ENCODE peak calls at places on chromosome 1, in five cellular contexts. R is activated CD4-positive, alpha-beta memory T cell treated with anti-CD3 and anti-CD28 coated beads, Interleukin-2, amount 10 ng/mL, durations not matched to agents 7 days and 5 days; V is H4; N is NCI-H1694 treated with DMSO at 0.1 percent for 48 hours; A is CD4-positive, alpha-beta T cell. B is an unnamed sample.

GRCh38 chr1:27350673-27351540 is 9.1 kb downstream of the SYTL1 start:
- DNase-seq in R (no peak), V (no peak), N (no peak), A (no peak), B (no peak)

GRCh38 chr1:23651069-23651808 is 40.4 kb upstream of the RPL11 start:
- DNase-seq in V (peak), R (no peak), A (no peak), N (no peak), B (no peak)

GRCh38 chr1:4778056-4778455 is 123.6 kb downstream of the AJAP1 start:
- DNase-seq in N (no peak), A (no peak), R (no peak), V (no peak), B (no peak)

GRCh38 chr1:42932442-42932941 is 26.2 kb downstream of the SLC2A1 start:
- DNase-seq in A (no peak), V (no peak), R (no peak), N (no peak), B (no peak)

GRCh38 chr1:235866207-235866912 is at the start of gene LYST:
- DNase-seq in R (peak), N (peak), V (peak), A (peak), B (no peak)

GRCh38 chr1:216582151-216582550 is 141.1 kb downstream of the ESRRG start:
- DNase-seq in N (no peak), A (no peak), V (no peak), R (no peak), B (no peak)

GRCh38 chr1:1336446-1336845 is 5.4 kb downstream of the TAS1R3 start:
- DNase-seq in N (no peak), V (no peak), A (no peak), R (no peak), B (no peak)

GRCh38 chr1:155319536-155319935 is 1.2 kb upstream of the RUSC1 start:
- DNase-seq in N (no peak), A (no peak), V (no peak), R (no peak), B (no peak)

GRCh38 chr1:88080875-88081274 is 603.2 kb upstream of the PKN2 start:
- DNase-seq in V (no peak), N (no peak), R (no peak), A (no peak), B (no peak)

GRCh38 chr1:8122477-8123407 is 96.6 kb upstream of the ERRFI1 start:
- DNase-seq in A (no peak), V (peak), R (no peak), N (no peak), B (no peak)

GRCh38 chr1:212981571-212982328 is 31.4 kb downstream of the VASH2 start:
- DNase-seq in R (peak), N (peak), V (no peak), A (no peak), B (no peak)

GRCh38 chr1:2266301-2266967 is 38.3 kb downstream of the SKI start:
- DNase-seq in R (no peak), A (no peak), N (no peak), V (no peak), B (no peak)

GRCh38 chr1:183584155-183584554 is 6.1 kb downstream of the NCF2 start:
- DNase-seq in A (no peak), N (no peak), V (no peak), R (no peak), B (no peak)

GRCh38 chr1:81498370-81499184 is 302.2 kb upstream of the ADGRL2 start:
- DNase-seq in A (no peak), R (no peak), N (no peak), V (no peak), B (no peak)

GRCh38 chr1:12438349-12438924 is 179.6 kb downstream of the DHRS3 start:
- DNase-seq in V (no peak), R (peak), A (no peak), N (no peak), B (peak)

GRCh38 chr1:201740086-201740541 is 88.8 kb upstream of the IPO9 start:
- DNase-seq in V (no peak), A (no peak), R (no peak), N (no peak), B (no peak)

GRCh38 chr1:1889090-1889750 is 1.7 kb downstream of the GNB1 start:
- DNase-seq in A (no peak), N (no peak), V (no peak), R (no peak), B (no peak)

GRCh38 chr1:54120698-54121481 is 31.9 kb downstream of the CDCP2 start:
- DNase-seq in A (no peak), R (no peak), N (no peak), V (no peak), B (no peak)

GRCh38 chr1:55007626-55008025 is 8.9 kb downstream of the BSND start:
- DNase-seq in A (no peak), V (no peak), N (no peak), R (no peak), B (no peak)

GRCh38 chr1:71980543-71980942 is 301.8 kb downstream of the NEGR1 start:
- DNase-seq in N (no peak), R (no peak), A (no peak), V (no peak), B (no peak)

GRCh38 chr1:96973605-96974004 is 252.0 kb downstream of the PTBP2 start:
- DNase-seq in V (peak), N (no peak), R (no peak), A (no peak), B (no peak)

GRCh38 chr1:53091841-53092645 is 30.0 kb downstream of the PODN start:
- DNase-seq in N (no peak), A (no peak), V (peak), R (no peak), B (no peak)

GRCh38 chr1:113333056-113333455 is 57.3 kb upstream of the MAGI3 start:
- DNase-seq in R (no peak), N (no peak), A (no peak), V (no peak), B (no peak)

GRCh38 chr1:179369751-179370341 is 4.1 kb downstream of the AXDND1 start:
- DNase-seq in A (peak), N (peak), V (peak), R (peak), B (no peak)

B was measured in activated T-cell treated with anti-CD3 and anti-CD28 coated beads, Interleukin-2, amount 50 U/mL, for 1 hour.